ENCODE peak calls at places on chromosome X, in ten cellular contexts. D, J, O, Q, E, P, R, U, X and L are unnamed samples.

GRCh38 chrX:94612140-94612539 is 938.1 kb downstream of the FAM133A start:
- DNase-seq in U (no peak), D (no peak), Q (no peak), O (no peak), E (no peak), X (no peak), J (no peak), R (no peak), P (no peak), L (no peak)

GRCh38 chrX:40444133-40444532 is 136.6 kb upstream of the ATP6AP2 start:
- DNase-seq in R (no peak), Q (no peak), X (no peak), U (no peak), O (no peak), P (no peak), E (no peak), J (no peak), D (no peak), L (no peak)

GRCh38 chrX:2311483-2311882 is 189.3 kb downstream of the DHRSX start:
- DNase-seq in X (no peak), U (no peak), R (no peak), O (no peak), E (no peak), J (no peak), Q (peak; percentile 89), D (no peak), P (no peak), L (no peak)

GRCh38 chrX:131958724-131959123 is 64.4 kb upstream of the STK26 start:
- DNase-seq in X (no peak), Q (no peak), E (no peak), P (no peak), R (no peak), J (no peak), U (no peak), O (no peak), D (no peak), L (no peak)

GRCh38 chrX:70476934-70477733 is 32.5 kb downstream of the DLG3 start:
- DNase-seq in E (no peak), Q (peak; percentile 82), U (no peak), J (peak; percentile 6), R (no peak), D (no peak), O (no peak), P (peak; percentile 15), X (no peak), L (no peak)

GRCh38 chrX:147693511-147693910 is 218.2 kb upstream of the FMR1 start:
- DNase-seq in R (no peak), O (no peak), X (no peak), J (no peak), Q (no peak), D (no peak), E (no peak), U (no peak), P (no peak), L (no peak)

GRCh38 chrX:53433651-53434639 is at the start of gene HSD17B10:
- DNase-seq in R (peak; percentile 96), P (peak; percentile 77), D (peak; percentile 69), Q (peak; percentile 94), O (peak; percentile 87), E (no peak), U (peak; percentile 73), J (peak; percentile 89), X (peak; percentile 81), L (peak; percentile 16)

GRCh38 chrX:15465896-15466651 is 27.1 kb downstream of the PIR start:
- DNase-seq in X (no peak), P (peak; percentile 23), O (no peak), R (no peak), Q (peak; percentile 86), U (no peak), E (no peak), D (no peak), J (no peak), L (no peak)

GRCh38 chrX:47112316-47112954 is 32.1 kb downstream of the NDUFB11 start:
- DNase-seq in Q (peak; percentile 51), P (no peak), R (no peak), J (no peak), U (no peak), D (peak; percentile 22), O (peak; percentile 37), X (no peak), E (no peak), L (no peak)

DNA sequence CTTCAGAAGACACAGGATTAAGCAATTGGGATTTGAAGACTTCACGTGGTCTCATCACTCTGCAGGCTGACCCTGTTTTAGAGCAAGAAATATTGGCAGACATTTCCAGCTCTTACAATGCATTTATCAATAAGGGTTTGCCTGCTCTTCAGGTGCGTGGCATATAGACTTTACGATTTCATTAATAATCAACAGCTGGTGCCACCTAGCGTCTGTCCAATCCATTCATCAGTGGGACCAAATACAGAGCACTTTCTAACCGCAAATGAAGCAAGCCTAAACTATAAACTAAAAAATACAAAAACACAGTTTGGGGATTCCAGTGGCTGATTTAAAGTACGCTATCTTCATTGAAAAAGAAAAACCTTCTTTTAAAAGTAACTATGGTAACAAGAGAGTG is 125.4 kb upstream of the DMD start:
- DNase-seq in P (no peak), X (no peak), E (no peak), O (no peak), R (no peak), Q (peak; percentile 62), D (peak; percentile 2), U (no peak), J (no peak), L (no peak)
- TF ChIP-seq CTCF in P (no peak), X (no peak), E (peak; percentile 57), O (peak; percentile 41), R (peak; percentile 90), Q (peak; percentile 74), D (peak; percentile 44), U (peak; percentile 62), J (peak; percentile 33), L (peak; percentile 33)

GRCh38 chrX:18464500-18464899 is 39.1 kb downstream of the CDKL5 start:
- DNase-seq in D (peak; percentile 1), X (no peak), Q (no peak), E (no peak), O (no peak), J (no peak), U (no peak), R (no peak), P (no peak), L (no peak)

GRCh38 chrX:18457000-18457399 is 31.6 kb downstream of the CDKL5 start:
- DNase-seq in D (no peak), J (no peak), P (no peak), U (no peak), X (no peak), E (no peak), Q (no peak), R (no peak), O (no peak), L (no peak)

GRCh38 chrX:18465051-18465450 is 39.6 kb downstream of the CDKL5 start:
- DNase-seq in P (no peak), D (no peak), U (no peak), E (no peak), R (no peak), Q (no peak), J (no peak), X (no peak), O (no peak), L (no peak)

DNA sequence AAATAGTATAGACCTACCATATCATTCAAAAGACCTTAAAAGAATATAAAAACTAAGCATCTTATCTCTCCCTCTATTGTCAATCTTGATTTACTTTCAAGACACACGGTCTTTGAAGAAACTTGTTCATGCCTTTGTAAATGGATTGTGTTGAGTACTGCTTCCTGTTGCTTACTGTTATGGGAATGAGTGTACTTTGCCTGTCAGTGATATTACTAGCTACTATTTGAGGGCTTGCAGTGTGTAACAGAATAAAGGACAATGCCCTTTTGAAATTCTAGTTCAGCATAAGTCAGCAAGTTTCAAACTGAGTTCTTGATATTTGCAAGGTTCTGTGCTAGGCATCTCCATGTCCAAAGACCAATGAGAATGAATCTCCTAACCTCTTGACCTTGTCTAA is 36.0 kb downstream of the CDKL5 start:
- DNase-seq in U (no peak), R (no peak), Q (no peak), X (no peak), P (no peak), E (no peak), J (no peak), O (no peak), D (no peak), L (no peak)
- TF ChIP-seq CTCF in U (no peak), R (no peak), Q (no peak), X (no peak), P (no peak), E (no peak), J (no peak), O (no peak), D (no peak), L (no peak)

GRCh38 chrX:55598333-55598732 is 24.9 kb upstream of the FOXR2 start:
- DNase-seq in J (no peak), E (no peak), P (no peak), R (no peak), D (no peak), O (no peak), Q (no peak), U (no peak), X (no peak), L (no peak)
- TF ChIP-seq CTCF in J (no peak), E (no peak), P (no peak), R (no peak), D (no peak), O (no peak), Q (no peak), U (no peak), X (no peak), L (no peak)

DNA sequence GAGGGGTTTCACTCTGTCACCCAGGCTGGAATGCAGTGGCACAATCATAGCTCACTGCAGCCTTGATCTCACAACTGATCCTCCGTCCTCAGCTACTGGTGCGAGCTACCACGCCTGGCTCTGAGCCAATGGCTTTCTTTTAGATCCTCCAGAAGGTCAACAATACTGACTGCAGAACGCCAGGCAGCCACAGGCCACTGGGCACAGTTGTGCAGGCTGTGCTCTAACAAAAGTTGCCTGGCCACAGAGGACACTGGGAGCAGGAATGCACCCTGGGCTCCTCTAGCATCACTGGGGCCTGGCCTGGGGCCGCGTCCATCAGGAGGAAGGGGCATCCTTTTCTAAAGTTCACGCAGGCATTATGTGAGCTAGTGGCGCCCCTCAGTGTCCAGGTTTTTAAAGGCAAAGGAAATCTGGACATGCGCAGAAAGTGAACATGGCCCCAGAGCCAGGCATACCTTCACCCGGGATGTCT is 14.9 kb upstream of the PORCN start:
- DNase-seq in P (peak; percentile 47), Q (peak; percentile 84), X (no peak), E (no peak), J (no peak), U (no peak), D (peak; percentile 55), O (no peak), R (peak; percentile 32), L (no peak)
- TF ChIP-seq CTCF in P (no peak), Q (peak; percentile 70), X (no peak), E (no peak), J (peak; percentile 34), U (peak; percentile 49), D (peak; percentile 83), O (no peak), R (peak; percentile 75), L (peak; percentile 32)